ENCODE peak calls at places on chromosomes 3 and 15, in five cellular contexts. One of them, this sample, is unnamed. For H3K9me3, the result is how much of the 10 kb centered on the place peaks cover.

GRCh38 chr3:100103558-100104441 is 10.5 kb downstream of the FILIP1L start:
- DNase-seq in neural progenitor cell: no peak
- DNase-seq in H9: no peak
- DNase-seq in Karpas-422: peak
- DNase-seq in SJCRH30: peak
- DNase-seq in this sample: no peak

GRCh38 chr15:91548588-91548987 is 304.9 kb upstream of the SLCO3A1 start:
- DNase-seq in neural progenitor cell: no peak
- DNase-seq in H9: no peak
- DNase-seq in Karpas-422: no peak
- DNase-seq in SJCRH30: no peak
- DNase-seq in this sample: no peak

GRCh38 chr3:63597019-63597418 is 55.5 kb upstream of the SNTN start:
- DNase-seq in SJCRH30: no peak
- DNase-seq in Karpas-422: no peak
- DNase-seq in neural progenitor cell: no peak
- DNase-seq in H9: no peak
- DNase-seq in this sample: no peak

GRCh38 chr3:14467723-14468620 is 65.6 kb downstream of the SLC6A6 start:
- DNase-seq in neural progenitor cell: peak
- DNase-seq in H9: peak
- DNase-seq in SJCRH30: peak
- DNase-seq in Karpas-422: peak
- DNase-seq in this sample: peak

GRCh38 chr3:35562141-35562540 is 77.2 kb upstream of the ARPP21 start:
- DNase-seq in SJCRH30: peak
- DNase-seq in Karpas-422: no peak
- DNase-seq in H9: no peak
- DNase-seq in neural progenitor cell: no peak
- DNase-seq in this sample: no peak

GRCh38 chr3:84965141-84965540 is 6.4 kb downstream of the CADM2 start:
- DNase-seq in H9: peak
- DNase-seq in Karpas-422: peak
- DNase-seq in SJCRH30: peak
- DNase-seq in neural progenitor cell: peak
- DNase-seq in this sample: no peak

GRCh38 chr3:129658156-129658843 is 51.8 kb upstream of the PLXND1 start:
- DNase-seq in H9: no peak
- DNase-seq in Karpas-422: peak
- DNase-seq in SJCRH30: no peak
- DNase-seq in neural progenitor cell: no peak
- DNase-seq in this sample: no peak

GRCh38 chr15:78103406-78104118 is 11.2 kb downstream of the SH2D7 start:
- DNase-seq in neural progenitor cell: no peak
- DNase-seq in H9: no peak
- DNase-seq in Karpas-422: no peak
- DNase-seq in SJCRH30: peak
- DNase-seq in this sample: peak

GRCh38 chr15:65767895-65768294 is 24.2 kb downstream of the DENND4A start:
- DNase-seq in Karpas-422: no peak
- DNase-seq in H9: no peak
- DNase-seq in neural progenitor cell: no peak
- DNase-seq in SJCRH30: no peak
- DNase-seq in this sample: no peak

GRCh38 chr15:90145259-90145658 is 43.0 kb upstream of the IDH2 start:
- DNase-seq in H9: no peak
- DNase-seq in SJCRH30: peak
- DNase-seq in neural progenitor cell: no peak
- DNase-seq in Karpas-422: no peak
- DNase-seq in this sample: no peak

GRCh38 chr3:23739536-23739935 is 66.2 kb upstream of the UBE2E1 start:
- DNase-seq in neural progenitor cell: no peak
- DNase-seq in Karpas-422: no peak
- DNase-seq in H9: no peak
- DNase-seq in SJCRH30: peak
- DNase-seq in this sample: no peak

GRCh38 chr15:90650956-90651689 is 66.0 kb upstream of the BLM start:
- DNase-seq in Karpas-422: peak
- DNase-seq in neural progenitor cell: peak
- DNase-seq in SJCRH30: no peak
- DNase-seq in H9: no peak
- DNase-seq in this sample: no peak

GRCh38 chr3:119934250-119934649 is 152.3 kb downstream of the NR1I2 start:
- DNase-seq in Karpas-422: no peak
- DNase-seq in H9: no peak
- DNase-seq in neural progenitor cell: no peak
- DNase-seq in SJCRH30: no peak
- DNase-seq in this sample: no peak

DNA sequence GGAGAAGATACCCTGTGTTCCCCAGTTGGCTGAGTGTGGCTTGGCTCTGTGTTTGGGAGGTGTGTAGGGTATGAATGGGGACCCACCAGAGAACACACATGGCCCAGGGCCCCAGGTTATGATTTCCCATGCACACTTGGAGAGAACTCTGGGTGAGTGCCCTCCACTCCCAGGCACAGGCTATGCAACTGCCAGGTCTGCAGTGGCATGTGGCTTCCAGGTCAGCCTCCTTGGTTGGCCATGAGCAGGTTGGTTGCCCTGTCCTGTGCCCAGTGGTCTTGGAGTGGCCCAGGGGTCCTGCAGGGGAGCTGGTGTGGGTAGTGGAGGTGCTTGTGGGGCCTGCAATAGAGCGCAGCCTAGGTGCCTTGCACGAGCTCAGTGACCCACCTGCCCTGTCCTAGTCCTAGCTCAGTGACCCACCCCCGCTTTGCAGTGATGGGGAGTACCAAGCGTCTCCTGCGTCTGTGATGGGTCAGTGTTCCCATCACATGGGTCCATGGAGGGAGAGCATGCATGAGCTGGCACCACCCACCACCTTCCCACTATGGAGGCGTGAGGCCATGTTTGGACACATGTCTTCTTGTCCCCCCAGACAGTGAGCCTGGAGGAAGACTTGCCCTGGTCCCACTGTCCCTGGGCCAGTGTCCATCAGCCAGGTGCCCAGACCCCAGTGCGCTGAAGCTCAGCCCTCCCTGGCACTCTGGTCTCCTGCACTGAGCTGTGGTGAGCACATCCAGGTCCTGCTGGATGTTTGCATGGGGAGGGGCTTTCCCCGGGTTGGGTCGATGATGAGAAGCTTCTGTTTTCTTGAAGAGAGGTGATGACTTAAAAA is 217.3 kb downstream of the SNRPN start:
- DNase-seq in SJCRH30: no peak
- DNase-seq in H9: peak
- DNase-seq in Karpas-422: no peak
- DNase-seq in neural progenitor cell: no peak
- DNase-seq in this sample: peak
- H3K9me3 ChIP-seq in SJCRH30: under half
- H3K9me3 ChIP-seq in H9: half or more
- H3K9me3 ChIP-seq in Karpas-422: under half
- H3K9me3 ChIP-seq in neural progenitor cell: under half
- H3K9me3 ChIP-seq in this sample: under half

GRCh38 chr15:22885105-22885504 is 46.6 kb downstream of the NIPA2 start:
- DNase-seq in SJCRH30: no peak
- DNase-seq in Karpas-422: no peak
- DNase-seq in neural progenitor cell: no peak
- DNase-seq in H9: no peak
- DNase-seq in this sample: no peak
- H3K9me3 ChIP-seq in SJCRH30: under half
- H3K9me3 ChIP-seq in Karpas-422: under half
- H3K9me3 ChIP-seq in neural progenitor cell: under half
- H3K9me3 ChIP-seq in H9: under half
- H3K9me3 ChIP-seq in this sample: under half

GRCh38 chr15:86653344-86654192 is 573.9 kb downstream of the AGBL1 start:
- DNase-seq in neural progenitor cell: no peak
- DNase-seq in Karpas-422: no peak
- DNase-seq in H9: no peak
- DNase-seq in SJCRH30: no peak
- DNase-seq in this sample: no peak
- H3K9me3 ChIP-seq in neural progenitor cell: under half
- H3K9me3 ChIP-seq in Karpas-422: under half
- H3K9me3 ChIP-seq in H9: under half
- H3K9me3 ChIP-seq in SJCRH30: under half
- H3K9me3 ChIP-seq in this sample: under half

DNA sequence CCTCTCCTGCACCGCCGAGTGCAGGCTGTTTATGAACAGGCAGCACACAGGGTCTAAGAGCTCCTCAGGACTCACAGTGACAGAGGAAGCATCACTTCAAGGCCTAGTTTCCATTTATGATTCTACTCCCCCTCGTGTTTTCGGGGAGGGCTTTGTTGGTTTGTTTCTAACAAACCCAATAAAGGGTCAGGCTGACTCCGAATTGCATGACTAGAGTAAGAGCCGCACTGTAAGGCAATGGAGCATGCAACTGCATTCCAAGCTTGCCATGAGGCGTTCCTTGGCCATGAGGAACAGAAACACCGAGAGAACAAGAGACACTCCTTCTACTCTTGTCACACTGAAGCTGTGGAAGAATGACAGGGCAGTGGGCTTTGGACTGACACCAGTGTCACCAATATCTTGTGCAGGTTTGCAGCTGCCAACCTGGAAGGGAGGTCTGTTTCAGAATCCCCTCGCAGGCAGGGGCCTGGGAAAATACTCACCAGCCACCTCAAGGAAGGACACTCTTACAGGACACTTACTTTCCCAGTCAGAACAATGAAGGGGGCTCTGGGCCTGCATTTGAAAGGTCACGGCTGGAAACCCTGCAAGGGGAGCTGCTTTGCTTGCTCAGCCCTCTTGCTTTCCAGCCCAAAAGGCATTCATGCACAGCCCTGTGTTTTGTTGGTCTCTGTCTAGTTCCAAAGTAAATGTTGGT is 96.8 kb downstream of the ADAMTS17 start:
- DNase-seq in SJCRH30: no peak
- DNase-seq in neural progenitor cell: no peak
- DNase-seq in H9: no peak
- DNase-seq in Karpas-422: no peak
- DNase-seq in this sample: no peak
- H3K9me3 ChIP-seq in SJCRH30: under half
- H3K9me3 ChIP-seq in neural progenitor cell: under half
- H3K9me3 ChIP-seq in H9: under half
- H3K9me3 ChIP-seq in Karpas-422: under half
- H3K9me3 ChIP-seq in this sample: under half